ENCODE peak calls at places on chromosome 16, in ten cellular contexts. K is heart left ventricle; U is GM12878; Q is AG04450; P is A549; B is CD4-positive, CD25-positive, alpha-beta regulatory T cell; Z is effector memory CD4-positive, alpha-beta T cell; X is H9; V is naive thymus-derived CD4-positive, alpha-beta T cell; W is pancreas. H is an unnamed sample.

GRCh38 chr16:17467923-17468540 is 2.7 kb downstream of the XYLT1 start:
- DNase-seq in Z (no peak), B (peak), P (peak), K (peak), X (peak), V (peak), W (peak), Q (peak), U (no peak), H (peak)

GRCh38 chr16:83227336-83227735 is 580.4 kb upstream of the HSBP1 start:
- DNase-seq in Q (no peak), U (no peak), B (no peak), X (no peak), V (no peak), K (no peak), Z (no peak), W (no peak), P (no peak), H (no peak)

GRCh38 chr16:53034306-53034705 is 18.4 kb downstream of the CHD9NB start:
- DNase-seq in X (no peak), K (no peak), Q (no peak), B (no peak), Z (no peak), V (no peak), P (no peak), U (no peak), W (no peak), H (no peak)

GRCh38 chr16:54334208-54334607 is 47.6 kb upstream of the IRX3 start:
- DNase-seq in B (no peak), V (no peak), K (no peak), W (no peak), Q (no peak), X (no peak), P (no peak), U (no peak), Z (no peak), H (no peak)

GRCh38 chr16:68640972-68641371 is 4.1 kb upstream of the CDH3 start:
- DNase-seq in B (no peak), Q (no peak), K (no peak), W (no peak), Z (no peak), V (no peak), P (peak), X (no peak), U (no peak), H (no peak)

GRCh38 chr16:31455601-31456314 is 3.5 kb upstream of the ARMC5 start:
- DNase-seq in X (peak), Q (no peak), K (no peak), V (no peak), W (no peak), B (peak), Z (no peak), U (no peak), P (peak), H (no peak)

GRCh38 chr16:35146031-35146710 is 1686.8 kb downstream of the TP53TG3F start:
- DNase-seq in Q (no peak), B (no peak), V (no peak), U (no peak), W (no peak), K (no peak), X (no peak), Z (no peak), P (no peak), H (no peak)

GRCh38 chr16:3960049-3960809 is 79.7 kb upstream of the CREBBP start:
- DNase-seq in P (no peak), K (no peak), Q (no peak), V (no peak), X (no peak), U (no peak), B (no peak), W (no peak), Z (no peak), H (no peak)

GRCh38 chr16:23587726-23588125 is 8.4 kb downstream of the NDUFAB1 start:
- DNase-seq in K (no peak), B (no peak), U (no peak), X (no peak), V (no peak), W (no peak), P (no peak), Q (peak), Z (no peak), H (no peak)

GRCh38 chr16:84687715-84688114 is 12.1 kb upstream of the USP10 start:
- DNase-seq in B (no peak), V (no peak), X (no peak), P (no peak), W (no peak), K (no peak), Z (no peak), U (peak), Q (peak), H (no peak)

GRCh38 chr16:75267631-75268264 is 16.3 kb upstream of the BCAR1 start:
- DNase-seq in K (peak), B (no peak), W (peak), U (no peak), Z (no peak), V (no peak), Q (no peak), P (peak), X (no peak), H (peak)

DNA sequence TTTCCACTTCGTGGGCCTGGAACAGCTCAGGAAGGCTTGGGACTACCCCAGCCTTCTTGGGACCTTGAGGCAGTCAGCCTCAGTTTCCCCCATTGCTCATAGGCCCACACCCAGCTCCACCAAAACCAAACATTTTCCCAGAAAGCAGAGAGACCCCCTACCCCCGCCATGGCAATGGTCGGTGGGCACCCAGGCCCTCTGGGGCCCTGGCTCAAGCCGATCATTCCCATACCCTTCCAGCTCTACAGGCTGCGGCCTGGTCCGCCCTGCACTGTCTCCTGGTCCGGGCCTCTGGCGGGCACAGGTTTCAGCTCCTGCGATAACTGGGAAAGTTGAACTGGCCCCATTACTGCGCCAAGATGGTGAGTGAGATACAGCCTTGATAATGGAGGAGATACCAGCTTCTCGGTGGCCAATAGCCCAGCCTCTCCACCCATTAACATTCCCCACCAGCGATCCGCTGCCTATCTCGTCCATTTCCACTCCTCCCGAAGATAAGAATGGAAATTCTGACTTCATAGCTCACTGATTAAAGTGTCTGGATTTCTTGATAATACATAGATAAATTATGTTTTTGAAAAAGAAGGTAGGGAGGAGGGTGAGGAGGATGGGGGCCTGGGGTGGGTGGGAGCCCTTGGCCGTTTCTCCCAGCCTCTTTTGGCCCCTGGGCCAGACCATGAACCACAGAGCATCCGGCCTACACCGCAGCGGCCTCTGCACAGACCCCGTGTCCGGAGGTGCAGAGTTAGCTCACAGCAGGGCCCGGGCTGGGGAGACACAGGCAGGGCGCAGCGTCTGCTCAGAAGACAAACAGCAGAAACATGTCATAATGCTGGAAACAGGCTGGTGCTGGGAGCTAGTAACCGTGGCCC is 11.6 kb downstream of the ZFPM1 start:
- DNase-seq in V (no peak), U (no peak), K (no peak), Z (no peak), W (no peak), B (peak), Q (no peak), P (no peak), X (no peak), H (no peak)
- H3K27ac ChIP-seq in V (peak), U (no peak), K (peak), Z (no peak), W (no peak), B (peak), Q (no peak), P (no peak), X (no peak), H (no peak)

GRCh38 chr16:28172331-28172730 is 39.4 kb downstream of the XPO6 start:
- DNase-seq in Q (no peak), Z (no peak), B (no peak), K (no peak), U (no peak), P (no peak), W (no peak), V (no peak), X (no peak), H (no peak)
- H3K27ac ChIP-seq in Q (no peak), Z (no peak), B (peak), K (no peak), U (no peak), P (no peak), W (no peak), V (peak), X (no peak), H (no peak)

DNA sequence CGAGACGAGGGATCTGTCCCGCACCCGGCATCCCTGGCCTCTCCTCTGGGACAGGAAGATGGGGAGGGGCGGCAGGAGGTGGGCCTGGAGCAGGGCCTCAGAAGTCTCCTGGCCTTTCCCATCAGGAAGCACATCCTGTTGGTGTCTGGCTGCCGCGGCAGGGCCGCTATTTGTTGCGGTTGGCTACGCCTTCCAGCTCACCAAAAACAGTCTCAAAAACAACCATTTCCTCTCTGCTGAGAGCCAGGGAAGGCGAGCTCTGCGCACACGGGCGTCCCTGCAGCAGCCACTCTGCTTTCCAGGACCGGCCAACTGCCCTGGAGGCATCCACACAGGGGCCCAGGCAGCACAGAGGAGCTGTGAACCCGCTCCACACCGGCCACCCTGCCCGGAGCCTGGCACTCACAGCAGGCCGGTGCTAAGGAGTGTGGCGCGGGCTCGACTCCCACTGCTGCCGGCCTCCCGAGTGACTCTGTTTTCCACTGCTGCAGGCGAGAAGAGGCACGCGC is at the start of gene TMEM204:
- DNase-seq in B (peak), V (peak), Q (peak), X (no peak), W (no peak), U (no peak), Z (no peak), K (peak), P (no peak), H (no peak)
- H3K27ac ChIP-seq in B (peak), V (peak), Q (peak), X (no peak), W (peak), U (no peak), Z (peak), K (peak), P (no peak), H (peak)

DNA sequence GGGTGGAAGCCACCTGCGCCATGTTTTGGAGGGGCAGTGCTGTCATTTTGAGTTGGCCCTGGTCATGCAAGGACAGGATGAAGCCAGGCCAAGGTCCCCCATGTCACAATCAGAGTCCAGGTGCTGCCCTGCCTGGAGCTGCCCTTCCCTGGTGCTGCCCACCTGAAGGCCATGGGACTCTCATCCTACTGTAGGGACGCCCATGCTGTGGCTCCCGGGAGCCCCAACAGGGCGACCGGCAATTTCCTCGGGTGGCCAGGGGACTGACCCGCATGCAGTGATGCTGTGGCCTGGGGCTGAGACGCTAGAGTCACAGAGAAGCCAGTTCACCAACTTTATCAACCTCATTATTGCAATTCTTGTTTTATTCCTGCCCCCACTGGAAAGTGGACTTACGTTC is 8.0 kb downstream of the CCL17 start:
- DNase-seq in Z (no peak), B (no peak), X (no peak), K (no peak), V (no peak), Q (no peak), W (no peak), P (no peak), U (no peak), H (no peak)
- H3K27ac ChIP-seq in Z (no peak), B (no peak), X (no peak), K (no peak), V (no peak), Q (no peak), W (no peak), P (no peak), U (no peak), H (no peak)

GRCh38 chr16:70777496-70777895 is 23.5 kb downstream of the VAC14 start:
- DNase-seq in Q (no peak), X (no peak), K (no peak), V (no peak), Z (no peak), U (no peak), W (no peak), B (no peak), P (no peak), H (peak)

GRCh38 chr16:70780546-70780945 is 20.4 kb downstream of the VAC14 start:
- DNase-seq in U (no peak), B (no peak), W (no peak), Z (no peak), V (no peak), Q (no peak), K (no peak), X (no peak), P (no peak), H (no peak)

GRCh38 chr16:70777973-70778406 is 23.0 kb downstream of the VAC14 start:
- DNase-seq in V (no peak), B (no peak), Z (no peak), U (no peak), Q (no peak), X (no peak), W (no peak), P (peak), K (no peak), H (peak)

GRCh38 chr16:70779361-70779760 is 21.6 kb downstream of the VAC14 start:
- DNase-seq in P (no peak), U (no peak), K (no peak), V (no peak), W (no peak), X (no peak), Q (no peak), B (no peak), Z (no peak), H (no peak)

GRCh38 chr16:70778901-70779309 is 22.1 kb downstream of the VAC14 start:
- DNase-seq in U (no peak), K (peak), Q (peak), W (no peak), X (peak), Z (no peak), V (no peak), B (no peak), P (peak), H (peak)
- H3K27ac ChIP-seq in U (no peak), K (peak), Q (peak), W (no peak), X (no peak), Z (no peak), V (no peak), B (no peak), P (no peak), H (no peak)

GRCh38 chr16:81570189-81570846 is 125.7 kb downstream of the CMIP start:
- DNase-seq in Q (no peak), P (no peak), B (no peak), W (no peak), V (no peak), U (no peak), Z (no peak), X (no peak), K (no peak), H (peak)

GRCh38 chr16:81569361-81570034 is 124.9 kb downstream of the CMIP start:
- DNase-seq in X (no peak), V (no peak), W (no peak), B (no peak), K (no peak), Q (no peak), U (no peak), Z (no peak), P (no peak), H (peak)

GRCh38 chr16:81567987-81568748 is 123.6 kb downstream of the CMIP start:
- DNase-seq in B (no peak), W (no peak), V (no peak), X (no peak), U (no peak), P (peak), K (no peak), Q (no peak), Z (no peak), H (peak)

GRCh38 chr16:81567087-81567486 is 122.5 kb downstream of the CMIP start:
- DNase-seq in V (no peak), U (no peak), Z (no peak), P (no peak), W (no peak), K (no peak), X (no peak), B (no peak), Q (no peak), H (no peak)

GRCh38 chr16:81568749-81569087 is 124.1 kb downstream of the CMIP start:
- DNase-seq in K (no peak), Q (no peak), V (no peak), P (no peak), Z (no peak), X (no peak), U (no peak), B (no peak), W (no peak), H (no peak)
- H3K27ac ChIP-seq in K (no peak), Q (peak), V (no peak), P (peak), Z (no peak), X (no peak), U (no peak), B (no peak), W (no peak), H (peak)

GRCh38 chr16:10896723-10897122 is 19.7 kb downstream of the CIITA start:
- DNase-seq in Z (no peak), Q (no peak), K (no peak), U (no peak), V (no peak), W (no peak), P (no peak), B (no peak), X (no peak), H (no peak)

GRCh38 chr16:10892782-10893181 is 15.8 kb downstream of the CIITA start:
- DNase-seq in V (no peak), K (no peak), X (no peak), B (no peak), P (no peak), W (no peak), U (no peak), Q (no peak), Z (no peak), H (no peak)

GRCh38 chr16:10895053-10895946 is 18.3 kb downstream of the CIITA start:
- DNase-seq in V (no peak), K (no peak), Z (no peak), P (no peak), W (no peak), Q (no peak), B (no peak), X (peak), U (no peak), H (no peak)

GRCh38 chr16:10896165-10896564 is 19.2 kb downstream of the CIITA start:
- DNase-seq in P (no peak), U (no peak), W (no peak), X (no peak), B (no peak), Z (no peak), K (no peak), V (no peak), Q (no peak), H (no peak)

GRCh38 chr16:10897134-10897533 is 20.1 kb downstream of the CIITA start:
- DNase-seq in Z (no peak), X (no peak), P (no peak), V (no peak), U (no peak), B (no peak), W (no peak), Q (no peak), K (no peak), H (no peak)
- H3K27ac ChIP-seq in Z (no peak), X (no peak), P (no peak), V (no peak), U (peak), B (no peak), W (no peak), Q (no peak), K (no peak), H (no peak)

H was measured in prostate gland.